ENCODE peak calls at places on chromosomes 11 and 22, in seven cellular contexts. D, N, Q, A, U, B and P are unnamed samples. For H3K4me1, the result is how much of the 10 kb centered on the place peaks cover.

GRCh38 chr11:6599884-6600390 is 3.5 kb downstream of the RRP8 start:
- DNase-seq in D (no peak), N (no peak), Q (no peak), A (no peak), U (peak), B (no peak), P (no peak)

GRCh38 chr11:57249384-57250319 is 12.6 kb upstream of the APLNR start:
- DNase-seq in D (no peak), N (peak), Q (peak), A (no peak), U (peak), B (peak), P (peak)

GRCh38 chr22:47352920-47353700 is 590.7 kb downstream of the TBC1D22A start:
- DNase-seq in D (no peak), N (no peak), Q (no peak), A (no peak), U (no peak), B (no peak), P (no peak)

GRCh38 chr11:65589444-65590239 is 6.0 kb downstream of the KCNK7 start:
- DNase-seq in D (no peak), N (no peak), Q (no peak), A (no peak), U (no peak), B (peak), P (no peak)

GRCh38 chr22:28019881-28020861 is 101.1 kb upstream of the PITPNB start:
- DNase-seq in D (peak), N (peak), Q (peak), A (no peak), U (peak), B (peak), P (peak)

GRCh38 chr11:19089421-19089820 is 27.5 kb upstream of the ZDHHC13 start:
- DNase-seq in D (no peak), N (no peak), Q (no peak), A (no peak), U (no peak), B (no peak), P (no peak)

GRCh38 chr11:111765320-111765983 is 737 bp downstream of the PPP2R1B start:
- DNase-seq in D (no peak), N (no peak), Q (no peak), A (no peak), U (no peak), B (no peak), P (no peak)

GRCh38 chr11:79332017-79332416 is 108.8 kb downstream of the TENM4 start:
- DNase-seq in D (no peak), N (no peak), Q (no peak), A (no peak), U (no peak), B (no peak), P (no peak)

GRCh38 chr22:47277001-47277400 is 514.6 kb downstream of the TBC1D22A start:
- DNase-seq in D (no peak), N (no peak), Q (no peak), A (no peak), U (no peak), B (no peak), P (no peak)

GRCh38 chr11:118791961-118792578 is 1.1 kb upstream of the DDX6 start:
- DNase-seq in D (peak), N (no peak), Q (no peak), A (no peak), U (peak), B (peak), P (no peak)

GRCh38 chr22:46726066-46726985 is 11.7 kb downstream of the CERK start:
- DNase-seq in D (peak), N (no peak), Q (no peak), A (no peak), U (no peak), B (no peak), P (no peak)

GRCh38 chr11:8262552-8263108 is 1.0 kb downstream of the LMO1 start:
- DNase-seq in D (no peak), N (no peak), Q (no peak), A (no peak), U (peak), B (no peak), P (no peak)

GRCh38 chr11:64019106-64020031 is 16.4 kb upstream of the FLRT1 start:
- DNase-seq in D (no peak), N (no peak), Q (no peak), A (no peak), U (no peak), B (no peak), P (no peak)

GRCh38 chr11:776459-777287 is 614 bp downstream of the GATD1 start:
- DNase-seq in D (peak), N (no peak), Q (no peak), A (no peak), U (no peak), B (peak), P (no peak)

GRCh38 chr11:15665368-15665871 is 550.7 kb downstream of the INSC start:
- DNase-seq in D (no peak), N (no peak), Q (peak), A (no peak), U (peak), B (no peak), P (no peak)

GRCh38 chr22:24430431-24431308 is 3.3 kb downstream of the ADORA2A start:
- DNase-seq in D (no peak), N (no peak), Q (no peak), A (no peak), U (no peak), B (no peak), P (no peak)

GRCh38 chr11:14414470-14415461 is 55.8 kb upstream of the RRAS2 start:
- DNase-seq in D (no peak), N (no peak), Q (no peak), A (peak), U (no peak), B (peak), P (no peak)

GRCh38 chr11:1937616-1938342 is 9.4 kb upstream of the MRPL23 start:
- DNase-seq in D (peak), N (no peak), Q (no peak), A (no peak), U (peak), B (no peak), P (no peak)

GRCh38 chr11:64355078-64355940 is 3.7 kb upstream of the RPS6KA4 start:
- DNase-seq in D (peak), N (peak), Q (peak), A (no peak), U (peak), B (peak), P (peak)

GRCh38 chr11:6576471-6577373 is 26.7 kb downstream of the RRP8 start:
- DNase-seq in D (peak), N (no peak), Q (no peak), A (no peak), U (peak), B (no peak), P (no peak)

GRCh38 chr22:48491451-48491941 is 1336.2 kb downstream of the BRD1 start:
- DNase-seq in D (no peak), N (no peak), Q (no peak), A (no peak), U (no peak), B (no peak), P (no peak)

GRCh38 chr11:624705-625635 is at the start of gene CDHR5:
- DNase-seq in D (no peak), N (no peak), Q (peak), A (no peak), U (no peak), B (no peak), P (no peak)

GRCh38 chr11:33899383-33900037 is 7.6 kb upstream of the LMO2 start:
- DNase-seq in D (peak), N (peak), Q (no peak), A (no peak), U (no peak), B (peak), P (no peak)

GRCh38 chr11:134024420-134025085 is 44.3 kb upstream of the JAM3 start:
- DNase-seq in D (no peak), N (no peak), Q (no peak), A (no peak), U (no peak), B (no peak), P (no peak)

GRCh38 chr11:67492069-67492727 is 9.4 kb downstream of the AIP start:
- DNase-seq in D (no peak), N (no peak), Q (no peak), A (no peak), U (no peak), B (no peak), P (no peak)

GRCh38 chr11:65310215-65310614 is 4.5 kb upstream of the CDC42EP2 start:
- DNase-seq in D (no peak), N (no peak), Q (no peak), A (no peak), U (no peak), B (no peak), P (no peak)

GRCh38 chr22:24390156-24390555 is 37.2 kb upstream of the ADORA2A start:
- DNase-seq in D (no peak), N (no peak), Q (no peak), A (no peak), U (no peak), B (no peak), P (no peak)

GRCh38 chr11:67486481-67487195 is 3.8 kb downstream of the AIP start:
- DNase-seq in D (no peak), N (no peak), Q (no peak), A (peak), U (no peak), B (no peak), P (no peak)

GRCh38 chr11:60899021-60899936 is 7.1 kb downstream of the PRPF19 start:
- DNase-seq in D (peak), N (peak), Q (peak), A (no peak), U (peak), B (peak), P (peak)

GRCh38 chr11:92740251-92740650 is 229.2 kb upstream of the MTNR1B start:
- DNase-seq in D (no peak), N (no peak), Q (no peak), A (no peak), U (no peak), B (no peak), P (no peak)

GRCh38 chr11:78957481-78958245 is 383.0 kb upstream of the NARS2 start:
- DNase-seq in D (no peak), N (no peak), Q (no peak), A (no peak), U (no peak), B (no peak), P (no peak)

GRCh38 chr11:133081020-133081419 is 451.3 kb downstream of the OPCML start:
- DNase-seq in D (no peak), N (no peak), Q (no peak), A (no peak), U (no peak), B (no peak), P (no peak)

GRCh38 chr11:122920579-122920978 is 38.0 kb downstream of the JHY start:
- DNase-seq in D (no peak), N (no peak), Q (no peak), A (no peak), U (no peak), B (no peak), P (peak)

GRCh38 chr11:35235944-35236666 is 97.1 kb downstream of the CD44 start:
- DNase-seq in D (no peak), N (peak), Q (no peak), A (no peak), U (no peak), B (no peak), P (no peak)

GRCh38 chr22:17284917-17285316 is 65.7 kb upstream of the ADA2 start:
- DNase-seq in D (no peak), N (no peak), Q (no peak), A (no peak), U (no peak), B (no peak), P (no peak)

GRCh38 chr22:22881116-22882032 is 6.2 kb upstream of the IGLL5 start:
- DNase-seq in D (peak), N (no peak), Q (no peak), A (no peak), U (no peak), B (peak), P (no peak)

GRCh38 chr22:22884888-22885840 is 2.5 kb upstream of the IGLL5 start:
- DNase-seq in D (no peak), N (no peak), Q (no peak), A (no peak), U (no peak), B (peak), P (no peak)

GRCh38 chr22:22884010-22884887 is 3.4 kb upstream of the IGLL5 start:
- DNase-seq in D (peak), N (peak), Q (peak), A (no peak), U (peak), B (peak), P (peak)

GRCh38 chr22:22882033-22882717 is 5.4 kb upstream of the IGLL5 start:
- DNase-seq in D (no peak), N (no peak), Q (no peak), A (no peak), U (no peak), B (peak), P (no peak)

GRCh38 chr22:22883090-22883727 is 4.4 kb upstream of the IGLL5 start:
- DNase-seq in D (no peak), N (no peak), Q (no peak), A (no peak), U (no peak), B (peak), P (no peak)
- H3K4me1 ChIP-seq in D (under half), N (under half), Q (under half), A (under half), U (under half), B (under half), P (under half)

GRCh38 chr11:107665016-107665415 is 46.8 kb downstream of the SLN start:
- DNase-seq in D (no peak), N (no peak), Q (no peak), A (no peak), U (no peak), B (no peak), P (no peak)
- TF ChIP-seq YY1 in D (no peak), N (no peak), Q (no peak), A (no peak), U (no peak), B (no peak), P (no peak)

GRCh38 chr22:42991010-42991651 is 23.8 kb downstream of the PACSIN2 start:
- DNase-seq in D (no peak), N (no peak), Q (no peak), A (no peak), U (no peak), B (no peak), P (no peak)
- H3K4me1 ChIP-seq in D (under half), N (under half), Q (half or more), A (under half), U (under half), B (under half), P (under half)

GRCh38 chr11:129592191-129592590 is 216.5 kb downstream of the BARX2 start:
- DNase-seq in D (no peak), N (no peak), Q (no peak), A (no peak), U (no peak), B (no peak), P (no peak)

GRCh38 chr11:129590753-129591475 is 215.3 kb downstream of the BARX2 start:
- DNase-seq in D (no peak), N (no peak), Q (no peak), A (no peak), U (no peak), B (no peak), P (no peak)

GRCh38 chr11:129589190-129589589 is 213.5 kb downstream of the BARX2 start:
- DNase-seq in D (no peak), N (no peak), Q (no peak), A (no peak), U (no peak), B (no peak), P (peak)

GRCh38 chr11:129591527-129591926 is 215.9 kb downstream of the BARX2 start:
- DNase-seq in D (no peak), N (no peak), Q (no peak), A (no peak), U (no peak), B (no peak), P (no peak)

DNA sequence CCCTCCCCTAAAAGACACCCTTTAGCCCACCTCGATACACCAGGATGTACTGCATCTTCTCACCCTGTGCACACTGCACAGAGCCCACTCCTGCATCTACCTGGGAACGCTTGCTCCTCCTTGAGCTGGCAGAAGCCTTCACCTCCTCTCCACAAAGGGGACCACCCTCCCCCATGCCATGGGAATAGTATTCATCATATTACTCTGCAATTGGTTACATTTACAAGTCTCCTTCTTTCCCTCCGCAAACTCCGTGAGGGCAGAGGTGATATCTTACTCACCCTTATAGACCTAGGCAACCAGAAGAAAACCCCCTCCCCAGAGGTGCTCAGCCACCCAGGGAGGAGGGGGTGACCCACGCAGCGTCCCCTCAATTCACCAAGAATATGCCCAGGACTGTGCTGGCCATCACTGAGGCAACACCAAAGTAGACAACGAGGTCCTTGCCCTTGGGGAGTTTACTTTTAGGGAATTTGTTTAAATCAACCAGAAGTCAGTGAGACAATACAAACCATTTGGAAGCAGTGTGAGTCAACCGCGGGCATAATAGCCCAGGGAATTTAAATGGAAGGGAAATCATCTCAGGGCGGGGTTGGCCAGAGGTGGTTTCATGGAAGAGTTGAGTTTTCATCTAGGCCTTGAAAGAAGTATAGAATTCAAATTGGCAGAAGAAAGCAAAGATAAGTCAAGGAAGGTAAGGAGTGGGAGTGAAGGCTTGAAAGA is 214.5 kb downstream of the BARX2 start:
- DNase-seq in D (no peak), N (no peak), Q (no peak), A (no peak), U (no peak), B (no peak), P (peak)
- TF ChIP-seq YY1 in D (no peak), N (no peak), Q (no peak), A (no peak), U (no peak), B (no peak), P (no peak)

GRCh38 chr22:39312410-39312809 is 7.0 kb downstream of the RPL3 start:
- DNase-seq in D (no peak), N (no peak), Q (no peak), A (no peak), U (no peak), B (no peak), P (no peak)
- H3K4me1 ChIP-seq in D (under half), N (half or more), Q (half or more), A (under half), U (under half), B (half or more), P (under half)

GRCh38 chr11:126426820-126427749 is 71.6 kb downstream of the ST3GAL4 start:
- DNase-seq in D (no peak), N (no peak), Q (no peak), A (no peak), U (no peak), B (no peak), P (no peak)
- TF ChIP-seq YY1 in D (no peak), N (no peak), Q (no peak), A (no peak), U (no peak), B (no peak), P (no peak)

GRCh38 chr11:62545437-62546243 is 966 bp downstream of the AHNAK start:
- DNase-seq in D (peak), N (peak), Q (peak), A (no peak), U (peak), B (peak), P (peak)

GRCh38 chr11:62547691-62548281 is 1.2 kb upstream of the AHNAK start:
- DNase-seq in D (no peak), N (no peak), Q (peak), A (no peak), U (no peak), B (no peak), P (no peak)

GRCh38 chr11:62546244-62546936 is at the start of gene AHNAK:
- DNase-seq in D (peak), N (no peak), Q (no peak), A (no peak), U (peak), B (peak), P (no peak)

GRCh38 chr11:62546937-62547625 is 475 bp upstream of the AHNAK start:
- DNase-seq in D (no peak), N (no peak), Q (no peak), A (no peak), U (peak), B (no peak), P (no peak)

GRCh38 chr11:62548545-62549335 is 2.1 kb upstream of the AHNAK start:
- DNase-seq in D (no peak), N (no peak), Q (peak), A (no peak), U (no peak), B (no peak), P (no peak)
- H3K4me1 ChIP-seq in D (under half), N (half or more), Q (half or more), A (half or more), U (under half), B (half or more), P (under half)